ENCODE peak calls at places on chromosomes 13 and 19, in five cellular contexts. One of them, this sample, is unnamed. For H3K27me3 and H3K4me1, the result is how much of the 10 kb centered on the place peaks cover.

GRCh38 chr19:3162418-3163229 is 15.9 kb upstream of the S1PR4 start:
- DNase-seq in heart left ventricle: no peak
- DNase-seq in thoracic aorta: no peak
- DNase-seq in neural progenitor cell: no peak
- DNase-seq in aorta: no peak
- DNase-seq in this sample: no peak

GRCh38 chr13:80931766-80932165 is 590.8 kb upstream of the SPRY2 start:
- DNase-seq in heart left ventricle: no peak
- DNase-seq in neural progenitor cell: no peak
- DNase-seq in thoracic aorta: no peak
- DNase-seq in aorta: no peak
- DNase-seq in this sample: no peak

GRCh38 chr13:46040763-46041162 is 11.8 kb downstream of the ZC3H13 start:
- DNase-seq in thoracic aorta: no peak
- DNase-seq in neural progenitor cell: no peak
- DNase-seq in aorta: no peak
- DNase-seq in heart left ventricle: no peak
- DNase-seq in this sample: no peak

GRCh38 chr19:8209965-8210659 is 942 bp downstream of the CERS4 start:
- DNase-seq in neural progenitor cell: no peak
- DNase-seq in heart left ventricle: no peak
- DNase-seq in thoracic aorta: no peak
- DNase-seq in aorta: no peak
- DNase-seq in this sample: no peak

GRCh38 chr13:73195091-73195490 is 136.3 kb downstream of the KLF5 start:
- DNase-seq in aorta: no peak
- DNase-seq in heart left ventricle: no peak
- DNase-seq in neural progenitor cell: no peak
- DNase-seq in thoracic aorta: no peak
- DNase-seq in this sample: no peak

GRCh38 chr13:27852491-27852890 is 60.2 kb downstream of the GSX1 start:
- DNase-seq in aorta: no peak
- DNase-seq in thoracic aorta: no peak
- DNase-seq in heart left ventricle: no peak
- DNase-seq in neural progenitor cell: no peak
- DNase-seq in this sample: no peak

GRCh38 chr13:89496478-89496877 is 1825.3 kb downstream of the SLITRK5 start:
- DNase-seq in heart left ventricle: no peak
- DNase-seq in aorta: no peak
- DNase-seq in neural progenitor cell: no peak
- DNase-seq in thoracic aorta: no peak
- DNase-seq in this sample: no peak

GRCh38 chr13:41250993-41251392 is 12.4 kb downstream of the MTRF1 start:
- DNase-seq in thoracic aorta: no peak
- DNase-seq in neural progenitor cell: no peak
- DNase-seq in heart left ventricle: no peak
- DNase-seq in aorta: no peak
- DNase-seq in this sample: no peak

GRCh38 chr13:26584713-26585112 is 27.2 kb downstream of the WASF3 start:
- DNase-seq in aorta: no peak
- DNase-seq in thoracic aorta: no peak
- DNase-seq in neural progenitor cell: no peak
- DNase-seq in heart left ventricle: no peak
- DNase-seq in this sample: no peak

GRCh38 chr19:47158367-47158791 is 27.7 kb downstream of the SAE1 start:
- DNase-seq in aorta: no peak
- DNase-seq in neural progenitor cell: no peak
- DNase-seq in heart left ventricle: no peak
- DNase-seq in thoracic aorta: no peak
- DNase-seq in this sample: no peak

GRCh38 chr13:27296496-27296895 is 25.9 kb downstream of the RASL11A start:
- DNase-seq in aorta: no peak
- DNase-seq in neural progenitor cell: no peak
- DNase-seq in heart left ventricle: no peak
- DNase-seq in thoracic aorta: no peak
- DNase-seq in this sample: no peak

GRCh38 chr13:111265006-111265700 is 55.3 kb upstream of the TEX29 start:
- DNase-seq in thoracic aorta: no peak
- DNase-seq in neural progenitor cell: no peak
- DNase-seq in heart left ventricle: no peak
- DNase-seq in aorta: no peak
- DNase-seq in this sample: no peak

GRCh38 chr13:51874651-51875050 is 12.9 kb downstream of the CCDC70 start:
- DNase-seq in thoracic aorta: no peak
- DNase-seq in aorta: no peak
- DNase-seq in neural progenitor cell: peak
- DNase-seq in heart left ventricle: no peak
- DNase-seq in this sample: no peak

GRCh38 chr13:105567951-105568510 is 967.4 kb downstream of the EFNB2 start:
- DNase-seq in neural progenitor cell: no peak
- DNase-seq in aorta: no peak
- DNase-seq in thoracic aorta: no peak
- DNase-seq in heart left ventricle: no peak
- DNase-seq in this sample: no peak

GRCh38 chr19:54415208-54415900 is at the start of gene TTYH1:
- DNase-seq in neural progenitor cell: peak
- DNase-seq in aorta: no peak
- DNase-seq in heart left ventricle: no peak
- DNase-seq in thoracic aorta: no peak
- DNase-seq in this sample: no peak
- H3K27me3 ChIP-seq in neural progenitor cell: under half
- H3K27me3 ChIP-seq in aorta: under half
- H3K27me3 ChIP-seq in heart left ventricle: under half
- H3K27me3 ChIP-seq in thoracic aorta: under half
- H3K27me3 ChIP-seq in this sample: under half

DNA sequence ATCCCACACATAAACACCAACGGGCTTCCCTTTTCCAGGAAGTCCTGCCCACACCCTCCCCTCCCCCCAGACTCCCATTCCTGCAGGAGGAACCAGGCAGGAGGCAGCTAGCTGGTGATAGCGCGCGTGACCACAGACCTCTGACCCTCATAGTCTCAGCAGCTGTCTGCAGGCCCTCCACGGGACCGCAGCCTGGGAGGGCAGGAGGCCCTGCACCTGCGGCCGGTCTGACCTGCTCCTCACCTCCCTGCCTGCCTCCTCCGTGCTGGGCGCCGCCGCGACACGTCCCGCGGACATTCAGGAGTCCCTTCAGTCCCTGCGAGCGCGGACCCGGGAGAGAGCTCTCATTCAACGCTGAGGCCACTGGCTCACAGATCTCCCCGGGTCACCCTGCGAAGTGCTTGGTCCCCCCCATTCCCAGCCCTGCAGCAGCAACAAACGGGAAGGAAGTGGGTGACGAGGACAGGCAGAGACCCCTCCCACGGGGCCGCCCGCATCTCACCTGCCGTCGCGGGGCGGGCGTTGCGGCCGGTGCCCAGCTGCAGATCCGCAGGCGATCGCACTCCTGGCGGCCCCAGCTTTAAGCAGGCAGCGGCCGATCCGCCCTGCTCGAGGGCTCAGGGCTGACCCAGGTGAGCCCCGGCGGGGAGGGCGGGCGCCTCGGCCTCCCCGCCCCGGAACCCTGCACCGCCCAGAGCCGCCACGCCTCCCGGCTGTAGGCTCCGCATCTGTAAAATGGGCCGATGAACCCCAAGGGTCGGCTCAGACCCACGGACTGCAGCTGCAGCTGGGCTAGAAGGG is 1.1 kb upstream of the ACP5 start:
- DNase-seq in heart left ventricle: peak
- DNase-seq in thoracic aorta: no peak
- DNase-seq in aorta: peak
- DNase-seq in neural progenitor cell: peak
- DNase-seq in this sample: peak
- H3K4me1 ChIP-seq in heart left ventricle: under half
- H3K4me1 ChIP-seq in thoracic aorta: under half
- H3K4me1 ChIP-seq in aorta: under half
- H3K4me1 ChIP-seq in neural progenitor cell: under half
- H3K4me1 ChIP-seq in this sample: under half

GRCh38 chr19:18445252-18445948 is 7.5 kb upstream of the ISYNA1 start:
- DNase-seq in thoracic aorta: no peak
- DNase-seq in heart left ventricle: no peak
- DNase-seq in aorta: no peak
- DNase-seq in neural progenitor cell: no peak
- DNase-seq in this sample: no peak
- H3K27me3 ChIP-seq in thoracic aorta: under half
- H3K27me3 ChIP-seq in heart left ventricle: under half
- H3K27me3 ChIP-seq in aorta: under half
- H3K27me3 ChIP-seq in neural progenitor cell: under half
- H3K27me3 ChIP-seq in this sample: under half

GRCh38 chr19:13063461-13064091 is 39.1 kb downstream of the LYL1 start:
- DNase-seq in neural progenitor cell: no peak
- DNase-seq in thoracic aorta: no peak
- DNase-seq in aorta: peak
- DNase-seq in heart left ventricle: peak
- DNase-seq in this sample: peak
- H3K4me1 ChIP-seq in neural progenitor cell: under half
- H3K4me1 ChIP-seq in thoracic aorta: half or more
- H3K4me1 ChIP-seq in aorta: under half
- H3K4me1 ChIP-seq in heart left ventricle: half or more
- H3K4me1 ChIP-seq in this sample: half or more

GRCh38 chr19:45812297-45812696 is 2.8 kb downstream of the RSPH6A start:
- DNase-seq in neural progenitor cell: no peak
- DNase-seq in thoracic aorta: no peak
- DNase-seq in aorta: no peak
- DNase-seq in heart left ventricle: no peak
- DNase-seq in this sample: no peak
- H3K27me3 ChIP-seq in neural progenitor cell: under half
- H3K27me3 ChIP-seq in thoracic aorta: under half
- H3K27me3 ChIP-seq in aorta: under half
- H3K27me3 ChIP-seq in heart left ventricle: under half
- H3K27me3 ChIP-seq in this sample: under half

DNA sequence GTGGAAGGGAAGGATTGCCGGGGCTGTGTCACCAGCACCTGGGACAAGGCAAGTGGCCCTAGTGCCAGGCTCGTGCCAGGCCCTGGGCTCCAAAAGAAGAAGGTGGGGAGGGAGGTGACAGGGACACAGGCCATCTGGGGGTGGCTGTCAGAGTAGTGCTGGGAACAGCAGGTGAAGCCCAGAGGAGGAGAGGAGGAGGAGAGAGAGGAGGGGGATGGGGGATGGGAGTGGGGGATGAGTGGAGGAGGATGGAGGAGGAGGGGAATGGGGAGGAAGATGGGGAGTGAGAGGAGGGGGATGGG is 18.7 kb downstream of the LSM4 start:
- DNase-seq in neural progenitor cell: no peak
- DNase-seq in heart left ventricle: peak
- DNase-seq in thoracic aorta: no peak
- DNase-seq in aorta: no peak
- DNase-seq in this sample: peak
- H3K4me1 ChIP-seq in neural progenitor cell: under half
- H3K4me1 ChIP-seq in heart left ventricle: half or more
- H3K4me1 ChIP-seq in thoracic aorta: half or more
- H3K4me1 ChIP-seq in aorta: under half
- H3K4me1 ChIP-seq in this sample: half or more

This sample was measured in psoas muscle.